ENCODE peak calls at places on chromosome 18, in five cellular contexts. X, O, H, N and B are unnamed samples.

GRCh38 chr18:48136544-48137353 is 206.3 kb upstream of the SMAD2 start:
- DNase-seq in X (peak; percentile 68), O (peak; percentile 49), H (peak; percentile 55), N (no peak), B (no peak)

GRCh38 chr18:67515987-67516431 is 511 bp downstream of the DSEL start:
- DNase-seq in X (peak; percentile 87), O (peak; percentile 95), H (peak; percentile 93), N (peak; percentile 88), B (peak; percentile 80)

GRCh38 chr18:61921621-61922235 is 28.9 kb upstream of the RNF152 start:
- DNase-seq in X (no peak), O (peak; percentile 4), H (no peak), N (no peak), B (no peak)

GRCh38 chr18:48834421-48835011 is 116.2 kb downstream of the SMAD7 start:
- DNase-seq in X (peak; percentile 57), O (no peak), H (peak; percentile 95), N (peak; percentile 78), B (peak; percentile 50)

GRCh38 chr18:41073372-41073954 is 881.6 kb upstream of the PIK3C3 start:
- DNase-seq in X (no peak), O (no peak), H (no peak), N (no peak), B (no peak)

GRCh38 chr18:36441872-36442271 is 144.4 kb downstream of the FHOD3 start:
- DNase-seq in X (no peak), O (no peak), H (no peak), N (no peak), B (no peak)

GRCh38 chr18:56305583-56305982 is 332.8 kb downstream of the TXNL1 start:
- DNase-seq in X (no peak), O (no peak), H (no peak), N (no peak), B (no peak)

GRCh38 chr18:49638891-49639557 is 77.2 kb downstream of the LIPG start:
- DNase-seq in X (no peak), O (no peak), H (no peak), N (no peak), B (no peak)

GRCh38 chr18:78904179-78904531 is 75.5 kb upstream of the SALL3 start:
- DNase-seq in X (peak; percentile 15), O (no peak), H (no peak), N (no peak), B (no peak)

GRCh38 chr18:37450434-37451133 is 115.0 kb downstream of the CELF4 start:
- DNase-seq in X (no peak), O (peak; percentile 89), H (no peak), N (no peak), B (no peak)

GRCh38 chr18:35642802-35643201 is 61.3 kb downstream of the GALNT1 start:
- DNase-seq in X (no peak), O (no peak), H (no peak), N (no peak), B (no peak)

GRCh38 chr18:67359868-67360838 is 156.4 kb downstream of the DSEL start:
- DNase-seq in X (no peak), O (no peak), H (peak; percentile 84), N (peak; percentile 58), B (peak; percentile 16)

GRCh38 chr18:5868218-5868904 is 27.0 kb downstream of the TMEM200C start:
- DNase-seq in X (no peak), O (peak; percentile 95), H (no peak), N (peak; percentile 49), B (peak; percentile 30)

GRCh38 chr18:43420950-43421349 is 143.7 kb upstream of the SYT4 start:
- DNase-seq in X (no peak), O (peak; percentile 63), H (no peak), N (no peak), B (no peak)

GRCh38 chr18:46070683-46071614 is 1.1 kb downstream of the PSTPIP2 start:
- DNase-seq in X (no peak), O (peak; percentile 8), H (no peak), N (no peak), B (no peak)

GRCh38 chr18:42107287-42108045 is 152.4 kb downstream of the PIK3C3 start:
- DNase-seq in X (no peak), O (no peak), H (no peak), N (no peak), B (no peak)

GRCh38 chr18:9846162-9846915 is 39.4 kb upstream of the TXNDC2 start:
- DNase-seq in X (no peak), O (no peak), H (no peak), N (no peak), B (no peak)
- H3K4me1 ChIP-seq in X (no peaks in the 10 kb centered on the region), O (peaks cover 12% of the 10 kb centered on the region), H (peaks cover 4% of the 10 kb centered on the region), N (peaks cover 45% of the 10 kb centered on the region), B (peaks cover 39% of the 10 kb centered on the region)

GRCh38 chr18:77084757-77085035 is 47.9 kb downstream of the MBP start:
- DNase-seq in X (no peak), O (no peak), H (no peak), N (no peak), B (no peak)

GRCh38 chr18:77087391-77088141 is 45.0 kb downstream of the MBP start:
- DNase-seq in X (no peak), O (peak; percentile 71), H (peak; percentile 82), N (peak; percentile 75), B (no peak)

GRCh38 chr18:77086034-77086433 is 46.5 kb downstream of the MBP start:
- DNase-seq in X (no peak), O (no peak), H (no peak), N (no peak), B (no peak)

GRCh38 chr18:77088977-77089795 is 43.4 kb downstream of the MBP start:
- DNase-seq in X (no peak), O (peak; percentile 79), H (no peak), N (peak; percentile 87), B (no peak)

GRCh38 chr18:77086656-77087390 is 45.8 kb downstream of the MBP start:
- DNase-seq in X (no peak), O (peak; percentile 58), H (no peak), N (no peak), B (no peak)
- H3K4me3 ChIP-seq in X (no peak overlapping the region), O (peak overlapping the region; percentile 72), H (peak overlapping the region; percentile 48), N (peak overlapping the region; percentile 65), B (no peak overlapping the region)

GRCh38 chr18:63850636-63851035 is 36.9 kb upstream of the SERPINB2 start:
- DNase-seq in X (no peak), O (no peak), H (no peak), N (no peak), B (no peak)

GRCh38 chr18:63844254-63844653 is 43.3 kb upstream of the SERPINB2 start:
- DNase-seq in X (no peak), O (peak; percentile 61), H (no peak), N (no peak), B (no peak)

GRCh38 chr18:63848159-63848558 is 39.3 kb upstream of the SERPINB2 start:
- DNase-seq in X (no peak), O (peak; percentile 77), H (no peak), N (no peak), B (no peak)

GRCh38 chr18:63850010-63850409 is 37.5 kb upstream of the SERPINB2 start:
- DNase-seq in X (no peak), O (peak; percentile 76), H (no peak), N (no peak), B (no peak)
- TF ChIP-seq CTCF in X (peak; percentile 5), O (peak; percentile 78), H (no peak), N (no peak), B (peak; percentile 19)

DNA sequence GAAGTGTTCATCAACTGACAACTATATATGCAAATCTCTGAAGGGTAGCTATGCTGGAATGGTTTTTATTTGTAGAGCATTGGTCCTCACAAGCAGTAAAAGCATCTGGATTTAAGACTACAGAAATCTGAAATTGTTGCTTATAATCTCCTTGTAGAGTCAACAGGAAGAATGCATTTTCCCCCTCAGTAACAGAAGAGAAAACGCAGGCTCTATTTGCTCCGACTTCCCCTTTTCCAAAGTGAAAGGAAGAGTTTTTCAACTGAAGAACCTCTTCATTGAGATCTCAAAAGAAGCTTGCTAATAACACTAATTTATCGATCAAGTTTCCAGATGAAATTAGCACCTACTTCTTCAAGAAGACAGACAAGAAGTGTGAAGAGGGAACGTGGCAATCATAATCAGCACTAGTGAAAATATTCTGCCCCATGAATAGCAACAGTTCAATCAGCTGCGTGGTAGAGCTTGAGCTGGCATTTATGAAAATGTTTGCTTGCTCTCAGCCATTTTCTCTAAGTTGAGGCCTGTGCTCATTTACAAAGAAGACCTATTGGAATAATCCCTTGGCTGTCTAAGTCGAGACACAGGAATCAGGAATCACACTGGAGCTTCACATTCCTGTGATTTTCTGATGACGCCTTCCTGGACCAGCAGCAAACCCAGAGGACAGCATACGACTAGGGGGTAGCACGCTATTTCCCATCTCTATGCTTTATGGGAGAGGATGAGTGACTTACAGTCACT is 43.7 kb downstream of the TGIF1 start:
- DNase-seq in X (no peak), O (no peak), H (no peak), N (no peak), B (no peak)
- H3K4me1 ChIP-seq in X (no peaks in the 10 kb centered on the region), O (peaks cover 22% of the 10 kb centered on the region), H (no peaks in the 10 kb centered on the region), N (no peaks in the 10 kb centered on the region), B (no peaks in the 10 kb centered on the region)